ENCODE peak calls at places on chromosomes 6 and 20, in seven cellular contexts. One of them, this sample, is unnamed.

GRCh38 chr20:37519508-37520416 is 1.3 kb upstream of the NNAT start:
- DNase-seq in effector CD4-positive, alpha-beta T cell: no peak
- DNase-seq in endothelial cell: peak
- DNase-seq in Peyer's patch: no peak
- DNase-seq in islet precursor cell: no peak
- DNase-seq in HCEC 1CT: no peak
- DNase-seq in AG04450: no peak
- DNase-seq in this sample: no peak

GRCh38 chr6:92777146-92777740 is 642.1 kb downstream of the EPHA7 start:
- DNase-seq in AG04450: no peak
- DNase-seq in islet precursor cell: no peak
- DNase-seq in HCEC 1CT: no peak
- DNase-seq in effector CD4-positive, alpha-beta T cell: no peak
- DNase-seq in endothelial cell: no peak
- DNase-seq in Peyer's patch: no peak
- DNase-seq in this sample: no peak

GRCh38 chr6:34056301-34056700 is 89.6 kb downstream of the GRM4 start:
- DNase-seq in HCEC 1CT: peak
- DNase-seq in Peyer's patch: peak
- DNase-seq in islet precursor cell: peak
- DNase-seq in AG04450: no peak
- DNase-seq in effector CD4-positive, alpha-beta T cell: no peak
- DNase-seq in endothelial cell: no peak
- DNase-seq in this sample: peak

GRCh38 chr6:37029249-37029959 is 23.9 kb downstream of the FGD2 start:
- DNase-seq in Peyer's patch: peak
- DNase-seq in islet precursor cell: peak
- DNase-seq in endothelial cell: peak
- DNase-seq in effector CD4-positive, alpha-beta T cell: no peak
- DNase-seq in AG04450: peak
- DNase-seq in HCEC 1CT: peak
- DNase-seq in this sample: peak

GRCh38 chr6:155158044-155158843 is 105.6 kb upstream of the CLDN20 start:
- DNase-seq in endothelial cell: no peak
- DNase-seq in islet precursor cell: no peak
- DNase-seq in effector CD4-positive, alpha-beta T cell: no peak
- DNase-seq in HCEC 1CT: peak
- DNase-seq in AG04450: no peak
- DNase-seq in Peyer's patch: no peak
- DNase-seq in this sample: no peak

GRCh38 chr6:70566751-70567382 is at the start of gene SDHAF4:
- DNase-seq in AG04450: peak
- DNase-seq in islet precursor cell: peak
- DNase-seq in Peyer's patch: peak
- DNase-seq in effector CD4-positive, alpha-beta T cell: peak
- DNase-seq in endothelial cell: peak
- DNase-seq in HCEC 1CT: peak
- DNase-seq in this sample: peak

GRCh38 chr6:69866351-69867074 is at the start of gene COL19A1:
- DNase-seq in endothelial cell: peak
- DNase-seq in HCEC 1CT: no peak
- DNase-seq in effector CD4-positive, alpha-beta T cell: peak
- DNase-seq in Peyer's patch: peak
- DNase-seq in AG04450: no peak
- DNase-seq in islet precursor cell: peak
- DNase-seq in this sample: no peak

GRCh38 chr20:36017034-36017951 is 48.9 kb downstream of the CNBD2 start:
- DNase-seq in AG04450: peak
- DNase-seq in effector CD4-positive, alpha-beta T cell: no peak
- DNase-seq in endothelial cell: no peak
- DNase-seq in islet precursor cell: no peak
- DNase-seq in HCEC 1CT: peak
- DNase-seq in Peyer's patch: no peak
- DNase-seq in this sample: peak

GRCh38 chr6:52596371-52597028 is 19.6 kb upstream of the TRAM2 start:
- DNase-seq in effector CD4-positive, alpha-beta T cell: no peak
- DNase-seq in HCEC 1CT: peak
- DNase-seq in endothelial cell: no peak
- DNase-seq in Peyer's patch: no peak
- DNase-seq in islet precursor cell: no peak
- DNase-seq in AG04450: no peak
- DNase-seq in this sample: peak

GRCh38 chr6:132768051-132768517 is 10.4 kb upstream of the VNN2 start:
- DNase-seq in effector CD4-positive, alpha-beta T cell: no peak
- DNase-seq in endothelial cell: peak
- DNase-seq in AG04450: no peak
- DNase-seq in Peyer's patch: peak
- DNase-seq in islet precursor cell: peak
- DNase-seq in HCEC 1CT: peak
- DNase-seq in this sample: no peak

GRCh38 chr20:47196091-47197081 is 160.1 kb downstream of the ZMYND8 start:
- DNase-seq in effector CD4-positive, alpha-beta T cell: peak
- DNase-seq in AG04450: no peak
- DNase-seq in HCEC 1CT: peak
- DNase-seq in islet precursor cell: peak
- DNase-seq in Peyer's patch: peak
- DNase-seq in endothelial cell: peak
- DNase-seq in this sample: peak

GRCh38 chr6:130282234-130282995 is 59.7 kb upstream of the SAMD3 start:
- DNase-seq in Peyer's patch: no peak
- DNase-seq in islet precursor cell: peak
- DNase-seq in AG04450: peak
- DNase-seq in effector CD4-positive, alpha-beta T cell: peak
- DNase-seq in endothelial cell: no peak
- DNase-seq in HCEC 1CT: peak
- DNase-seq in this sample: peak

GRCh38 chr20:20367681-20368413 is at the start of gene INSM1:
- DNase-seq in islet precursor cell: no peak
- DNase-seq in effector CD4-positive, alpha-beta T cell: no peak
- DNase-seq in Peyer's patch: no peak
- DNase-seq in AG04450: no peak
- DNase-seq in HCEC 1CT: no peak
- DNase-seq in endothelial cell: peak
- DNase-seq in this sample: no peak

GRCh38 chr6:51019785-51020184 is 201.1 kb downstream of the TFAP2B start:
- DNase-seq in Peyer's patch: no peak
- DNase-seq in HCEC 1CT: no peak
- DNase-seq in islet precursor cell: no peak
- DNase-seq in effector CD4-positive, alpha-beta T cell: no peak
- DNase-seq in endothelial cell: no peak
- DNase-seq in AG04450: no peak
- DNase-seq in this sample: no peak

GRCh38 chr20:63846128-63846771 is 15.0 kb upstream of the ABHD16B start:
- DNase-seq in Peyer's patch: no peak
- DNase-seq in effector CD4-positive, alpha-beta T cell: no peak
- DNase-seq in islet precursor cell: peak
- DNase-seq in endothelial cell: no peak
- DNase-seq in HCEC 1CT: peak
- DNase-seq in AG04450: no peak
- DNase-seq in this sample: peak

GRCh38 chr6:45556828-45557227 is 179.1 kb upstream of the SUPT3H start:
- DNase-seq in AG04450: no peak
- DNase-seq in effector CD4-positive, alpha-beta T cell: no peak
- DNase-seq in islet precursor cell: no peak
- DNase-seq in endothelial cell: no peak
- DNase-seq in Peyer's patch: no peak
- DNase-seq in HCEC 1CT: no peak
- DNase-seq in this sample: no peak

GRCh38 chr20:53800883-53801604 is 207.4 kb upstream of the ZNF217 start:
- DNase-seq in endothelial cell: no peak
- DNase-seq in islet precursor cell: peak
- DNase-seq in AG04450: no peak
- DNase-seq in Peyer's patch: peak
- DNase-seq in HCEC 1CT: no peak
- DNase-seq in effector CD4-positive, alpha-beta T cell: no peak
- DNase-seq in this sample: no peak

GRCh38 chr6:109939654-109940053 is 38.5 kb upstream of the GPR6 start:
- DNase-seq in endothelial cell: no peak
- DNase-seq in islet precursor cell: no peak
- DNase-seq in HCEC 1CT: peak
- DNase-seq in effector CD4-positive, alpha-beta T cell: no peak
- DNase-seq in AG04450: no peak
- DNase-seq in Peyer's patch: no peak
- DNase-seq in this sample: peak

GRCh38 chr6:108473197-108473596 is 87.5 kb upstream of the FOXO3 start:
- DNase-seq in endothelial cell: no peak
- DNase-seq in effector CD4-positive, alpha-beta T cell: no peak
- DNase-seq in HCEC 1CT: no peak
- DNase-seq in islet precursor cell: no peak
- DNase-seq in AG04450: no peak
- DNase-seq in Peyer's patch: no peak
- DNase-seq in this sample: no peak

GRCh38 chr6:138410972-138411667 is 7.1 kb downstream of the HEBP2 start:
- DNase-seq in HCEC 1CT: peak
- DNase-seq in islet precursor cell: no peak
- DNase-seq in effector CD4-positive, alpha-beta T cell: no peak
- DNase-seq in endothelial cell: no peak
- DNase-seq in AG04450: no peak
- DNase-seq in Peyer's patch: no peak
- DNase-seq in this sample: peak

GRCh38 chr6:97110149-97110548 is 172.9 kb downstream of the MMS22L start:
- DNase-seq in HCEC 1CT: no peak
- DNase-seq in Peyer's patch: no peak
- DNase-seq in islet precursor cell: no peak
- DNase-seq in AG04450: no peak
- DNase-seq in endothelial cell: no peak
- DNase-seq in effector CD4-positive, alpha-beta T cell: no peak
- DNase-seq in this sample: no peak

GRCh38 chr20:50721881-50722281 is 9.5 kb upstream of the PARD6B start:
- DNase-seq in islet precursor cell: no peak
- DNase-seq in endothelial cell: no peak
- DNase-seq in Peyer's patch: peak
- DNase-seq in HCEC 1CT: no peak
- DNase-seq in effector CD4-positive, alpha-beta T cell: no peak
- DNase-seq in AG04450: no peak
- DNase-seq in this sample: no peak

GRCh38 chr6:82251942-82252341 is 4.4 kb upstream of the IBTK start:
- DNase-seq in endothelial cell: no peak
- DNase-seq in HCEC 1CT: peak
- DNase-seq in Peyer's patch: no peak
- DNase-seq in AG04450: no peak
- DNase-seq in islet precursor cell: no peak
- DNase-seq in effector CD4-positive, alpha-beta T cell: no peak
- DNase-seq in this sample: peak

GRCh38 chr20:4601630-4602296 is 119.9 kb upstream of the PRND start:
- DNase-seq in Peyer's patch: no peak
- DNase-seq in HCEC 1CT: no peak
- DNase-seq in AG04450: no peak
- DNase-seq in endothelial cell: no peak
- DNase-seq in islet precursor cell: no peak
- DNase-seq in effector CD4-positive, alpha-beta T cell: no peak
- DNase-seq in this sample: peak

GRCh38 chr20:34515484-34516037 is 661 bp upstream of the DYNLRB1 start:
- DNase-seq in AG04450: no peak
- DNase-seq in endothelial cell: peak
- DNase-seq in HCEC 1CT: peak
- DNase-seq in effector CD4-positive, alpha-beta T cell: peak
- DNase-seq in Peyer's patch: peak
- DNase-seq in islet precursor cell: peak
- DNase-seq in this sample: peak

GRCh38 chr20:49303211-49303610 is 25.4 kb upstream of the ZNFX1 start:
- DNase-seq in islet precursor cell: no peak
- DNase-seq in endothelial cell: no peak
- DNase-seq in effector CD4-positive, alpha-beta T cell: no peak
- DNase-seq in Peyer's patch: no peak
- DNase-seq in HCEC 1CT: no peak
- DNase-seq in AG04450: no peak
- DNase-seq in this sample: no peak

GRCh38 chr6:43090557-43090952 is 14.4 kb downstream of the PTK7 start:
- DNase-seq in AG04450: no peak
- DNase-seq in islet precursor cell: peak
- DNase-seq in Peyer's patch: no peak
- DNase-seq in HCEC 1CT: no peak
- DNase-seq in effector CD4-positive, alpha-beta T cell: no peak
- DNase-seq in endothelial cell: no peak
- DNase-seq in this sample: no peak

GRCh38 chr6:33957391-33958207 is 153.8 kb upstream of the MLN start:
- DNase-seq in endothelial cell: no peak
- DNase-seq in islet precursor cell: no peak
- DNase-seq in AG04450: no peak
- DNase-seq in effector CD4-positive, alpha-beta T cell: no peak
- DNase-seq in HCEC 1CT: no peak
- DNase-seq in Peyer's patch: no peak
- DNase-seq in this sample: no peak

GRCh38 chr20:31842471-31843157 is 2.8 kb downstream of the FOXS1 start:
- DNase-seq in effector CD4-positive, alpha-beta T cell: no peak
- DNase-seq in Peyer's patch: no peak
- DNase-seq in islet precursor cell: peak
- DNase-seq in endothelial cell: no peak
- DNase-seq in HCEC 1CT: peak
- DNase-seq in AG04450: no peak
- DNase-seq in this sample: peak

GRCh38 chr6:55014321-55015088 is 159.8 kb upstream of the HCRTR2 start:
- DNase-seq in effector CD4-positive, alpha-beta T cell: no peak
- DNase-seq in HCEC 1CT: peak
- DNase-seq in AG04450: no peak
- DNase-seq in endothelial cell: no peak
- DNase-seq in islet precursor cell: no peak
- DNase-seq in Peyer's patch: no peak
- DNase-seq in this sample: no peak

GRCh38 chr20:50546729-50547314 is 36.6 kb downstream of the PTPN1 start:
- DNase-seq in HCEC 1CT: no peak
- DNase-seq in endothelial cell: no peak
- DNase-seq in islet precursor cell: no peak
- DNase-seq in AG04450: no peak
- DNase-seq in Peyer's patch: peak
- DNase-seq in effector CD4-positive, alpha-beta T cell: no peak
- DNase-seq in this sample: no peak

GRCh38 chr6:169263836-169264608 is 10.4 kb upstream of the THBS2 start:
- DNase-seq in endothelial cell: no peak
- DNase-seq in islet precursor cell: peak
- DNase-seq in HCEC 1CT: no peak
- DNase-seq in Peyer's patch: no peak
- DNase-seq in AG04450: no peak
- DNase-seq in effector CD4-positive, alpha-beta T cell: no peak
- DNase-seq in this sample: peak

GRCh38 chr6:117481278-117481925 is 1.1 kb upstream of the DCBLD1 start:
- DNase-seq in effector CD4-positive, alpha-beta T cell: no peak
- DNase-seq in AG04450: no peak
- DNase-seq in Peyer's patch: peak
- DNase-seq in HCEC 1CT: no peak
- DNase-seq in islet precursor cell: peak
- DNase-seq in endothelial cell: peak
- DNase-seq in this sample: no peak

This sample was measured in AG08396.